ENCODE peak calls at places on chromosomes 1 and 21, in five cellular contexts. J, U, K, B and Y are unnamed samples.

GRCh38 chr1:193868425-193868824 is 682.0 kb upstream of the B3GALT2 start:
- DNase-seq in J (no peak), U (no peak), K (no peak), B (no peak), Y (no peak)

GRCh38 chr1:39995973-39996393 is 41.0 kb downstream of the MFSD2A start:
- DNase-seq in J (peak; percentile 92), U (peak; percentile 55), K (no peak), B (no peak), Y (no peak)

GRCh38 chr21:46604975-46605758 is at the start of gene S100B:
- DNase-seq in J (no peak), U (no peak), K (no peak), B (no peak), Y (peak; percentile 23)

GRCh38 chr1:1063945-1064831 is 9.9 kb downstream of the RNF223 start:
- DNase-seq in J (peak; percentile 31), U (peak; percentile 78), K (peak; percentile 30), B (peak; percentile 21), Y (peak; percentile 34)

GRCh38 chr1:228096416-228097332 is 6.5 kb downstream of the C1orf35 start:
- DNase-seq in J (no peak), U (no peak), K (no peak), B (no peak), Y (no peak)

GRCh38 chr21:34129039-34129891 is 55.9 kb downstream of the MRPS6 start:
- DNase-seq in J (no peak), U (peak; percentile 5), K (peak; percentile 95), B (no peak), Y (no peak)

GRCh38 chr21:33299181-33299752 is 25.5 kb upstream of the IFNAR1 start:
- DNase-seq in J (no peak), U (peak; percentile 86), K (no peak), B (no peak), Y (peak; percentile 31)

GRCh38 chr1:201619513-201619912 is 80.6 kb downstream of the NAV1 start:
- DNase-seq in J (no peak), U (no peak), K (no peak), B (no peak), Y (no peak)

GRCh38 chr1:199857103-199857502 is 170.4 kb upstream of the NR5A2 start:
- DNase-seq in J (no peak), U (no peak), K (no peak), B (no peak), Y (no peak)

GRCh38 chr1:232982238-232982944 is 32.0 kb downstream of the NTPCR start:
- DNase-seq in J (no peak), U (no peak), K (no peak), B (no peak), Y (no peak)

GRCh38 chr1:2432519-2432918 is 20.2 kb upstream of the PEX10 start:
- DNase-seq in J (no peak), U (no peak), K (no peak), B (no peak), Y (no peak)

GRCh38 chr1:231139125-231139649 is 22.7 kb upstream of the TRIM67 start:
- DNase-seq in J (no peak), U (no peak), K (no peak), B (no peak), Y (no peak)

GRCh38 chr1:209391792-209392191 is 191.7 kb upstream of the CAMK1G start:
- DNase-seq in J (no peak), U (no peak), K (no peak), B (no peak), Y (no peak)

GRCh38 chr1:103859721-103860120 is 110.0 kb downstream of the AMY1C start:
- DNase-seq in J (no peak), U (no peak), K (no peak), B (no peak), Y (no peak)